ENCODE peak calls at places on chromosomes 5 and 9, in five cellular contexts. A is fibroblast of pulmonary artery, E is GM13976, Z is left ventricle myocardium inferior, B is GM12865. D is an unnamed sample.

GRCh38 chr5:87411586-87412416 is 929 bp downstream of the CCNH start:
- DNase-seq in B (peak), Z (no peak), A (peak), E (no peak), D (no peak)

GRCh38 chr5:88658005-88658404 is 225.0 kb downstream of the MEF2C start:
- DNase-seq in Z (no peak), E (no peak), A (no peak), B (no peak), D (no peak)

GRCh38 chr5:58999804-59000595 is 417.1 kb downstream of the RAB3C start:
- DNase-seq in Z (no peak), E (no peak), A (no peak), B (no peak), D (no peak)

GRCh38 chr5:174801798-174802197 is 77.4 kb downstream of the MSX2 start:
- DNase-seq in Z (no peak), E (no peak), A (no peak), B (no peak), D (no peak)

GRCh38 chr9:84173961-84174360 is 166.6 kb downstream of the SLC28A3 start:
- DNase-seq in Z (no peak), B (no peak), A (no peak), E (no peak), D (no peak)

GRCh38 chr5:96149546-96149945 is 187.9 kb upstream of the ELL2 start:
- DNase-seq in B (peak), E (no peak), Z (no peak), A (peak), D (no peak)

GRCh38 chr5:111063709-111064322 is 7.7 kb upstream of the TSLP start:
- DNase-seq in E (no peak), B (peak), Z (no peak), A (no peak), D (peak)

GRCh38 chr9:136219276-136219675 is 14.3 kb upstream of the LHX3 start:
- DNase-seq in E (no peak), A (no peak), B (no peak), Z (no peak), D (no peak)

GRCh38 chr9:95105519-95106287 is 211.8 kb downstream of the FANCC start:
- DNase-seq in Z (no peak), E (no peak), A (no peak), B (no peak), D (no peak)

GRCh38 chr9:38067892-38068615 is 973 bp downstream of the SHB start:
- DNase-seq in E (no peak), B (no peak), A (no peak), Z (no peak), D (peak)

GRCh38 chr9:131290039-131290766 is 680 bp downstream of the PLPP7 start:
- DNase-seq in Z (no peak), E (no peak), B (no peak), A (no peak), D (no peak)

GRCh38 chr9:86093788-86094555 is 5.4 kb downstream of the GOLM1 start:
- DNase-seq in E (no peak), Z (no peak), B (no peak), A (no peak), D (no peak)

GRCh38 chr5:145470382-145470979 is 364.7 kb downstream of the PRELID2 start:
- DNase-seq in A (peak), E (no peak), Z (no peak), B (no peak), D (no peak)

GRCh38 chr5:132421442-132421841 is 51.9 kb downstream of the SLC22A5 start:
- DNase-seq in Z (no peak), B (peak), A (no peak), E (no peak), D (no peak)

GRCh38 chr9:70260606-70261005 is 1.8 kb downstream of the SMC5 start:
- DNase-seq in E (no peak), A (no peak), Z (no peak), B (peak), D (no peak)

GRCh38 chr9:109403116-109403515 is 82.3 kb upstream of the EPB41L4B start:
- DNase-seq in B (no peak), E (no peak), A (no peak), Z (no peak), D (no peak)

GRCh38 chr5:5348135-5348534 is 74.3 kb upstream of the ICE1 start:
- DNase-seq in B (no peak), Z (no peak), A (no peak), E (no peak), D (no peak)

GRCh38 chr5:106454651-106455415 is 1215.9 kb downstream of the EFNA5 start:
- DNase-seq in Z (no peak), B (peak), E (no peak), A (peak), D (no peak)

GRCh38 chr9:77010527-77010926 is 8.9 kb upstream of the FOXB2 start:
- DNase-seq in E (no peak), B (no peak), A (no peak), Z (no peak), D (no peak)

GRCh38 chr9:109417054-109417453 is 81.1 kb downstream of the PTPN3 start:
- DNase-seq in A (no peak), Z (no peak), B (peak), E (no peak), D (no peak)

GRCh38 chr9:127212453-127212852 is 52.1 kb upstream of the GARNL3 start:
- DNase-seq in B (no peak), E (no peak), Z (no peak), A (no peak), D (no peak)

GRCh38 chr5:142141463-142141862 is 32.9 kb downstream of the NDFIP1 start:
- DNase-seq in B (no peak), Z (no peak), E (no peak), A (no peak), D (no peak)
- TF ChIP-seq CTCF in B (no peak), Z (peak), E (no peak), A (no peak), D (no peak)

DNA sequence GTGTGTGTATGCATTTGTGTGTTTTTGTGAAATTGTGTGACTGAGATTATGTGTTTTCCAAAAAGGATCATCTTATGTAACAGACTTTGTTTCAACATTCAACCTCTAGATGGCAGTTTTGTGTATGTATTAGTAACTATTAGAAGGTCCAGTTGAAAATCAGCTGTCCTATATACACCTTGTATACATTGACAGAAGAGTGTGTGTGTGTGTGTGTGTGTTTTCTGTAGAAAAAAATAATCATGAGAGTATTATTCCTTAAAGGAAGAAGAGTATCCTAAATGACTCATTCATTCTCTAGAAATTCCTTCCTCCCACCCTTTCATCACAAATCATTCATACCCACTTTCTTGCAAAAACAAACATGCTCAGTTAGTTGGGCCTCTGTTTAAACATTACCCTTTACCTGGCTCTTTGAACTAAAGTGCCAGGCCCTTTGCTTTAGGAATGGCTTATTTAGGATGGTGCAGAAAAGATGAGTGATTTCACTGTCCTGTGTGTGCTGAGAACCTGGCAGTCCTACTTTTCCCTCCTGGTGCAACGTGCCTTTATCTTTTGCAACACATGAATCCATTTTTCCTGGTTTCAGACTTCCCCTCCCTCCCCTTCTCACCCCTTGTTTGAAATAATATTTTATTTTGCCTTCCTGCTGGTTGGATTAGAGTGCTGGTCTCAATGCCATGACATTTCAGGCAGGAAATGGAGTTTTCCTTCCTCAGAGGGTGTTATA is 152.2 kb downstream of the ARHGAP26 start:
- DNase-seq in E (peak), Z (no peak), B (peak), A (peak), D (peak)
- TF ChIP-seq CTCF in E (peak), Z (peak), B (peak), A (peak), D (peak)

DNA sequence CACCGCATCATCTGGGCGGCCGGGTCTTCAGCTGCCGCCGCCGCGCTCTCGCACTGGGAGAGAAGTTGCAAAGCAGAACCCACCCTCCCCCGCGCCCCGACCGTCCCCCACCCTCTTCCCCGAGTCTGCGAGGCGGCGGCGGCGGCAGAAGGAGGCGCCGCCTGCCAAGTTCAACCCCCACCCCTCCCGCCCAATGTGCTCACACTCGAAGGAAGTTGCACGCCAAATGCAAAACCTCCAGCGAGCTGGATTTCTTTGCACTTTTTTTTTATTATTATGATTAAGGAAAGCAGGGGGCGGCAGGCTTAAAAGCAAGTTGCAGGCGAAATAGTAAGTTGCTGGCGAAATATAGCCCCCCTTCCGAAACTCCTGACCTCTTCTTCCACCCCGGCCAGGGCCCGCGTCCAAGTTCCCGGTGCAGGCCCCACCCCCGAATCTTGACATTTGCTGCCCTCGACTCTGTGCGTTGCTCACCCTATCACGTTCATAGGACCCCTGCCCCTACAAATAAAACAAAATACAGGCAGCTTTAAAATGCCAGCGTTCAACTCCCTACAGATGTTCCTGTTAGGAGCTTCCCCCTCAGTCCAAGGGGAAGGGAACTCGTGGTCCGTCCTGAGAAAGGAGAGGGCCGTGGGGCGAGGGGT is 1.1 kb upstream of the NR3C1 start:
- DNase-seq in A (peak), Z (peak), B (peak), E (peak), D (peak)
- TF ChIP-seq CTCF in A (no peak), Z (no peak), B (no peak), E (no peak), D (no peak)

GRCh38 chr9:18970393-18970792 is 62.6 kb downstream of the SAXO1 start:
- DNase-seq in Z (no peak), A (no peak), B (no peak), E (no peak), D (no peak)
- TF ChIP-seq CTCF in Z (no peak), A (no peak), B (no peak), E (no peak), D (no peak)

GRCh38 chr5:173395933-173396308 is 67.7 kb upstream of the STC2 start:
- DNase-seq in A (no peak), Z (no peak), E (no peak), B (no peak), D (no peak)

GRCh38 chr5:173396311-173396993 is 68.2 kb upstream of the STC2 start:
- DNase-seq in E (no peak), A (peak), Z (no peak), B (no peak), D (no peak)

GRCh38 chr5:173397531-173397930 is 69.3 kb upstream of the STC2 start:
- DNase-seq in A (no peak), E (no peak), B (no peak), Z (no peak), D (no peak)

GRCh38 chr5:173394701-173395100 is 66.5 kb upstream of the STC2 start:
- DNase-seq in B (no peak), E (no peak), A (no peak), Z (no peak), D (no peak)

DNA sequence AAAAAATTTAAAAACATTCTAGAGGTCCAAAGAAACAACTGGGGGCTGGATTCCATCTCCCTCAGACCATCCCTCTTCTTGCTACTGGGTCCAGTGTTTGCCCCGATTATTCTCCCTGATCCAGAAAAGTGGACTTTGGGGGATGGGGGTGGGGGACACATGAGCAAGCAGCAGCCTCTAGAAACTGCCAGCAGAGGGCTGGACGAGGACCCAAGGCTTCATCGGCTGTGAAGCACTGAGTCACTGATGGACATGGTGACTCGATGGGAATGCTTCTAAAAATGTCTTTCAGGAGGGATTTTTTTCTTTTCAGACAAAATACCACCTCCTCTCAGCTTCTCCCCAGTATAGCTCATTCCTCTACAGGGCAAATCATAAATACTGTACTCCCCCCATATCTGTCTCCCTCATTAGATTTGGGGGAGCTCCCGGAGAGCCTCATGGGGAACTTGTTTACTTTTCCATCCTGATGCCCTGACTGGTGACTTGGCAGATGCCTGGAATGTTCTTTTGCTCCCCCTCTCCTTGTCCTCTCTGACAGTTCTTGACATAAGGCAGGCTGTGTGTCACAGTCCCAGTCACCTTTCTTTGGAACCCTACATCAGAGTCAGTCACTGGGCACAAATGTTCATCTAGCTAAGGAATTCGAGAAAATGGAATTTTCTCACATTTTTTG is 67.2 kb upstream of the STC2 start:
- DNase-seq in Z (no peak), E (no peak), B (no peak), A (peak), D (no peak)
- TF ChIP-seq CTCF in Z (peak), E (no peak), B (no peak), A (peak), D (no peak)

DNA sequence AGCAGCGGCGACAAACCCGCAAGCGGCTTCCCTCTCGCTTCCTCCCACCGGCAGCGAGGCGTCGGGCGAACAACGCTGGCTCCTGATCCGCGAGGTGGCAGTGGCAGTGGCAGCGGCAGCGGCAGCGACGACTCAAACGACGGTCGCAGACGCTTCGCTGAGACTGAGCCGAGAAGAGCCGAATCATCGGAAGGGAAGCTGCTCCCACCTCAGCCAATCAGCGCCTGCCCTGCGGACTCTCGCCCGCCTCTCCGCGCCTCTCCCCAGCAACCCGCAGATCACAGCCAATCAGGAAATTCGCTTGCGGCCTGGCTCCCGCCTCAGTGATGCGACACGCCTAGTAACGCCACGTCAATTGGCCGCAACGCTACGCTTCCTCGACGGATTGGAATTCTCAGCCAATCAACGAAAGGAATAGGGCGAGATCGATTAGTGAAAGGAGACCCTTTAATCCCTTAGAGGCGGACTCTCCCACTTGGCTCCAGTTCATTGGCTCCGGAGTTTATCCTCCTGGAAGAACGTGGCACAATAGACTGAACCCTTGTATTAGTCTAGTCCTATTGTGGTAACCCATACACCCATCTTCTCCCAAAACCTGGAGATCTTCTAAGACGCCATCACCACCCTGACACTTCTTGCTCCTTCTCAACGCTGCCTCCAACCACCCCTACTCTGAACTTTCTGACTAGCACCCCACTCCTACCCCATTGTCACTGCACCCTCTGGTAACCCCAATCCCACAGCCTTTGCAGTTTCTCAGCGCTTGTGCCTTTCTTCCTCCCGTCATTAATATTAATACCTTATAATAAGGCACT is at the start of gene VCP:
- DNase-seq in A (peak), B (peak), Z (peak), E (peak), D (peak)
- TF ChIP-seq CTCF in A (no peak), B (no peak), Z (no peak), E (no peak), D (no peak)

GRCh38 chr5:53339962-53340540 is 140.4 kb upstream of the FST start:
- DNase-seq in E (no peak), Z (no peak), A (no peak), B (no peak), D (no peak)

GRCh38 chr5:53337827-53338226 is 142.6 kb upstream of the FST start:
- DNase-seq in A (no peak), B (no peak), Z (no peak), E (no peak), D (no peak)

GRCh38 chr5:53342261-53342660 is 138.2 kb upstream of the FST start:
- DNase-seq in A (no peak), B (no peak), E (no peak), Z (no peak), D (no peak)

GRCh38 chr5:53340956-53341750 is 139.3 kb upstream of the FST start:
- DNase-seq in A (no peak), E (no peak), B (no peak), Z (no peak), D (no peak)

GRCh38 chr5:53338971-53339370 is 141.5 kb upstream of the FST start:
- DNase-seq in Z (no peak), E (no peak), A (no peak), B (no peak), D (no peak)
- TF ChIP-seq CTCF in Z (no peak), E (no peak), A (no peak), B (no peak), D (no peak)

D was measured in GM20000.